ENCODE peak calls at places on chromosome 16, in eight cellular contexts. V, O, R, Q, I, B, T and Y are unnamed samples.

GRCh38 chr16:50814541-50814940 is 72.7 kb downstream of the CYLD start:
- DNase-seq in V (no peak), O (no peak), R (no peak), Q (no peak), I (no peak), B (no peak), T (no peak), Y (no peak)

GRCh38 chr16:83799336-83799735 is 8.4 kb upstream of the HSBP1 start:
- DNase-seq in V (no peak), O (no peak), R (no peak), Q (no peak), I (no peak), B (no peak), T (no peak), Y (no peak)

GRCh38 chr16:58518980-58519368 is 3.7 kb downstream of the SETD6 start:
- DNase-seq in V (no peak), O (no peak), R (no peak), Q (no peak), I (no peak), B (no peak), T (no peak), Y (no peak)

GRCh38 chr16:28859326-28859725 is 4.3 kb upstream of the SH2B1 start:
- DNase-seq in V (no peak), O (no peak), R (no peak), Q (no peak), I (no peak), B (no peak), T (no peak), Y (no peak)

GRCh38 chr16:1454561-1454960 is 10.2 kb upstream of the CCDC154 start:
- DNase-seq in V (no peak), O (no peak), R (no peak), Q (no peak), I (no peak), B (no peak), T (no peak), Y (no peak)

GRCh38 chr16:57994361-57994760 is 6.1 kb downstream of the ZNF319 start:
- DNase-seq in V (no peak), O (no peak), R (no peak), Q (no peak), I (no peak), B (no peak), T (no peak), Y (no peak)

GRCh38 chr16:71904239-71904638 is 8.9 kb downstream of the IST1 start:
- DNase-seq in V (no peak), O (no peak), R (no peak), Q (no peak), I (no peak), B (no peak), T (no peak), Y (no peak)

GRCh38 chr16:68417711-68418301 is 30.5 kb downstream of the SMPD3 start:
- DNase-seq in V (peak), O (no peak), R (no peak), Q (no peak), I (peak), B (no peak), T (peak), Y (peak)

GRCh38 chr16:85046957-85047866 is 19.6 kb downstream of the KIAA0513 start:
- DNase-seq in V (no peak), O (no peak), R (no peak), Q (peak), I (no peak), B (no peak), T (no peak), Y (no peak)

GRCh38 chr16:82609140-82609539 is 17.6 kb upstream of the CDH13 start:
- DNase-seq in V (no peak), O (peak), R (no peak), Q (peak), I (no peak), B (no peak), T (no peak), Y (no peak)

GRCh38 chr16:81601601-81602251 is 157.1 kb downstream of the CMIP start:
- DNase-seq in V (no peak), O (peak), R (no peak), Q (no peak), I (no peak), B (no peak), T (no peak), Y (no peak)

GRCh38 chr16:54429029-54429428 is 142.4 kb upstream of the IRX3 start:
- DNase-seq in V (no peak), O (no peak), R (no peak), Q (no peak), I (no peak), B (no peak), T (no peak), Y (no peak)

GRCh38 chr16:58331024-58331707 is 36.3 kb upstream of the PRSS54 start:
- DNase-seq in V (no peak), O (no peak), R (no peak), Q (no peak), I (no peak), B (no peak), T (no peak), Y (no peak)

GRCh38 chr16:17803625-17804410 is 333.1 kb upstream of the XYLT1 start:
- DNase-seq in V (no peak), O (peak), R (no peak), Q (no peak), I (no peak), B (no peak), T (no peak), Y (no peak)

GRCh38 chr16:23527961-23528634 is 17.8 kb upstream of the GGA2 start:
- DNase-seq in V (no peak), O (no peak), R (no peak), Q (no peak), I (no peak), B (no peak), T (no peak), Y (no peak)